ENCODE peak calls at places on chromosomes 5 and 9, in six cellular contexts. S is AG10803; M is WTC11; G is stimulated activated naive CD8-positive, alpha-beta T cell treated with anti-CD3 and anti-CD28 coated beads, Interleukin-15, Interleukin-2, amounts not matched to agents 100 U/mL and 50 U/mL, for 24 hours; U is OCI-M1; C is mesendoderm. Y is an unnamed sample.

GRCh38 chr9:84293001-84293798 is 47.4 kb downstream of the SLC28A3 start:
- DNase-seq in S (no peak), M (no peak), G (peak; percentile 17), U (no peak), C (no peak), Y (no peak)

GRCh38 chr5:75037106-75037505 is 15.3 kb downstream of the GCNT4 start:
- DNase-seq in S (peak; percentile 70), M (no peak), G (peak; percentile 37), U (no peak), C (peak; percentile 95), Y (no peak)

GRCh38 chr9:130689937-130690700 is 3.5 kb upstream of the EXOSC2 start:
- DNase-seq in S (peak; percentile 98), M (peak; percentile 42), G (no peak), U (peak; percentile 96), C (peak; percentile 93), Y (no peak)

GRCh38 chr5:55533806-55534435 is 843 bp downstream of the PLPP1 start:
- DNase-seq in S (peak; percentile 33), M (no peak), G (no peak), U (peak; percentile 72), C (peak; percentile 77), Y (no peak)

GRCh38 chr9:1709347-1709746 is 305.8 kb upstream of the SMARCA2 start:
- DNase-seq in S (peak; percentile 39), M (no peak), G (no peak), U (peak; percentile 26), C (peak; percentile 28), Y (no peak)

GRCh38 chr9:98944130-98945074 is 695 bp downstream of the COL15A1 start:
- DNase-seq in S (no peak), M (peak; percentile 53), G (peak; percentile 6), U (no peak), C (no peak), Y (no peak)

GRCh38 chr9:14985419-14985818 is 75.2 kb upstream of the FREM1 start:
- DNase-seq in S (peak; percentile 46), M (no peak), G (no peak), U (no peak), C (no peak), Y (no peak)

GRCh38 chr5:149195962-149196361 is 54.7 kb downstream of the ABLIM3 start:
- DNase-seq in S (no peak), M (no peak), G (no peak), U (no peak), C (no peak), Y (no peak)

GRCh38 chr5:3602713-3603502 is 7.3 kb downstream of the IRX1 start:
- DNase-seq in S (peak; percentile 70), M (peak; percentile 77), G (peak; percentile 34), U (no peak), C (peak; percentile 64), Y (no peak)

GRCh38 chr5:83199126-83199525 is 121.8 kb downstream of the XRCC4 start:
- DNase-seq in S (no peak), M (no peak), G (no peak), U (no peak), C (no peak), Y (no peak)

GRCh38 chr5:88722546-88722945 is 160.4 kb downstream of the MEF2C start:
- DNase-seq in S (no peak), M (peak; percentile 36), G (no peak), U (no peak), C (peak; percentile 16), Y (no peak)

GRCh38 chr5:176360894-176361436 is 599 bp downstream of the KIAA1191 start:
- DNase-seq in S (peak; percentile 5), M (no peak), G (peak; percentile 21), U (no peak), C (peak; percentile 50), Y (no peak)

GRCh38 chr5:149427374-149427773 is 48.3 kb upstream of the IL17B start:
- DNase-seq in S (no peak), M (no peak), G (no peak), U (no peak), C (no peak), Y (no peak)